ENCODE peak calls at places on chromosomes 5 and 9, in six cellular contexts. One of them, this sample, is unnamed.

GRCh38 chr5:134082264-134082992 is 32.1 kb upstream of the TCF7 start:
- DNase-seq in GM12865: no peak
- DNase-seq in activated naive CD8-positive, alpha-beta T cell treated with anti-CD3 and anti-CD28 coated beads, Interleukin-2, amount 50 U/mL, for 24 hours: no peak
- DNase-seq in NCI-H1092: no peak
- DNase-seq in ascending aorta: no peak
- DNase-seq in fibroblast of mammary gland: no peak
- DNase-seq in this sample: no peak

GRCh38 chr9:108803666-108804065 is 52.1 kb downstream of the ACTL7B start:
- DNase-seq in fibroblast of mammary gland: no peak
- DNase-seq in ascending aorta: no peak
- DNase-seq in GM12865: peak
- DNase-seq in NCI-H1092: no peak
- DNase-seq in activated naive CD8-positive, alpha-beta T cell treated with anti-CD3 and anti-CD28 coated beads, Interleukin-2, amount 50 U/mL, for 24 hours: no peak
- DNase-seq in this sample: no peak

GRCh38 chr9:114592356-114592755 is 4.8 kb downstream of the ATP6V1G1 start:
- DNase-seq in activated naive CD8-positive, alpha-beta T cell treated with anti-CD3 and anti-CD28 coated beads, Interleukin-2, amount 50 U/mL, for 24 hours: peak
- DNase-seq in fibroblast of mammary gland: peak
- DNase-seq in ascending aorta: no peak
- DNase-seq in GM12865: peak
- DNase-seq in NCI-H1092: no peak
- DNase-seq in this sample: peak

GRCh38 chr5:166211640-166212039 is 2079.8 kb upstream of the WWC1 start:
- DNase-seq in NCI-H1092: no peak
- DNase-seq in activated naive CD8-positive, alpha-beta T cell treated with anti-CD3 and anti-CD28 coated beads, Interleukin-2, amount 50 U/mL, for 24 hours: no peak
- DNase-seq in ascending aorta: no peak
- DNase-seq in GM12865: no peak
- DNase-seq in fibroblast of mammary gland: no peak
- DNase-seq in this sample: no peak

GRCh38 chr5:172364773-172365172 is 81.2 kb upstream of the UBTD2 start:
- DNase-seq in fibroblast of mammary gland: no peak
- DNase-seq in GM12865: peak
- DNase-seq in ascending aorta: no peak
- DNase-seq in NCI-H1092: no peak
- DNase-seq in activated naive CD8-positive, alpha-beta T cell treated with anti-CD3 and anti-CD28 coated beads, Interleukin-2, amount 50 U/mL, for 24 hours: no peak
- DNase-seq in this sample: peak

GRCh38 chr5:132259061-132259851 is 1.8 kb downstream of the PDLIM4 start:
- DNase-seq in GM12865: no peak
- DNase-seq in fibroblast of mammary gland: peak
- DNase-seq in ascending aorta: peak
- DNase-seq in NCI-H1092: no peak
- DNase-seq in activated naive CD8-positive, alpha-beta T cell treated with anti-CD3 and anti-CD28 coated beads, Interleukin-2, amount 50 U/mL, for 24 hours: no peak
- DNase-seq in this sample: no peak

GRCh38 chr5:149667084-149667826 is 62.9 kb upstream of the PPARGC1B start:
- DNase-seq in ascending aorta: no peak
- DNase-seq in activated naive CD8-positive, alpha-beta T cell treated with anti-CD3 and anti-CD28 coated beads, Interleukin-2, amount 50 U/mL, for 24 hours: peak
- DNase-seq in GM12865: peak
- DNase-seq in fibroblast of mammary gland: peak
- DNase-seq in NCI-H1092: no peak
- DNase-seq in this sample: no peak

GRCh38 chr9:105883847-105884246 is 189.5 kb downstream of the TMEM38B start:
- DNase-seq in ascending aorta: no peak
- DNase-seq in NCI-H1092: no peak
- DNase-seq in fibroblast of mammary gland: no peak
- DNase-seq in GM12865: peak
- DNase-seq in activated naive CD8-positive, alpha-beta T cell treated with anti-CD3 and anti-CD28 coated beads, Interleukin-2, amount 50 U/mL, for 24 hours: no peak
- DNase-seq in this sample: no peak

GRCh38 chr9:2000314-2000713 is 14.8 kb upstream of the SMARCA2 start:
- DNase-seq in fibroblast of mammary gland: no peak
- DNase-seq in ascending aorta: no peak
- DNase-seq in activated naive CD8-positive, alpha-beta T cell treated with anti-CD3 and anti-CD28 coated beads, Interleukin-2, amount 50 U/mL, for 24 hours: no peak
- DNase-seq in GM12865: no peak
- DNase-seq in NCI-H1092: no peak
- DNase-seq in this sample: no peak

GRCh38 chr5:120463991-120464626 is at the start of gene PRR16:
- DNase-seq in NCI-H1092: no peak
- DNase-seq in GM12865: peak
- DNase-seq in activated naive CD8-positive, alpha-beta T cell treated with anti-CD3 and anti-CD28 coated beads, Interleukin-2, amount 50 U/mL, for 24 hours: peak
- DNase-seq in fibroblast of mammary gland: peak
- DNase-seq in ascending aorta: peak
- DNase-seq in this sample: peak

GRCh38 chr5:40082313-40082712 is 597.4 kb upstream of the PTGER4 start:
- DNase-seq in ascending aorta: no peak
- DNase-seq in activated naive CD8-positive, alpha-beta T cell treated with anti-CD3 and anti-CD28 coated beads, Interleukin-2, amount 50 U/mL, for 24 hours: no peak
- DNase-seq in fibroblast of mammary gland: no peak
- DNase-seq in NCI-H1092: no peak
- DNase-seq in GM12865: no peak
- DNase-seq in this sample: no peak